ENCODE peak calls at places on chromosomes 1 and 21, in six cellular contexts. P is Karpas-422, D is GM23248, X is left lung, V is psoas muscle, B is cardiac muscle cell. F is an unnamed sample. For H3K36me3, the result is how much of the 10 kb centered on the place peaks cover.

GRCh38 chr21:35503646-35504045 is 454.5 kb upstream of the RUNX1 start:
- DNase-seq in P (no peak), D (peak), X (no peak), V (no peak), B (no peak), F (no peak)

GRCh38 chr1:67892451-67893125 is 59.3 kb upstream of the GNG12 start:
- DNase-seq in P (no peak), D (peak), X (no peak), V (no peak), B (no peak), F (no peak)

GRCh38 chr1:31954607-31955283 is 16.6 kb upstream of the PTP4A2 start:
- DNase-seq in P (no peak), D (peak), X (peak), V (peak), B (no peak), F (peak)

GRCh38 chr1:226408285-226409184 is 642 bp upstream of the PARP1 start:
- DNase-seq in P (no peak), D (no peak), X (peak), V (no peak), B (no peak), F (no peak)

GRCh38 chr1:237386362-237387143 is 344.6 kb downstream of the RYR2 start:
- DNase-seq in P (peak), D (peak), X (no peak), V (no peak), B (peak), F (no peak)

GRCh38 chr1:170067253-170067819 is 7.2 kb downstream of the KIFAP3 start:
- DNase-seq in P (peak), D (no peak), X (no peak), V (no peak), B (peak), F (no peak)

GRCh38 chr1:110328274-110328673 is 10.9 kb upstream of the RBM15 start:
- DNase-seq in P (no peak), D (no peak), X (no peak), V (no peak), B (no peak), F (no peak)

GRCh38 chr1:114094303-114094663 is 59.4 kb downstream of the SYT6 start:
- DNase-seq in P (no peak), D (peak), X (no peak), V (no peak), B (no peak), F (no peak)

GRCh38 chr21:43188712-43189151 is 19.9 kb downstream of the CRYAA start:
- DNase-seq in P (peak), D (peak), X (peak), V (no peak), B (no peak), F (no peak)

GRCh38 chr1:204576422-204576821 is 60.2 kb downstream of the MDM4 start:
- DNase-seq in P (no peak), D (no peak), X (no peak), V (no peak), B (no peak), F (no peak)

GRCh38 chr1:187264995-187265602 is 436.4 kb downstream of the PLA2G4A start:
- DNase-seq in P (peak), D (peak), X (no peak), V (no peak), B (peak), F (no peak)

GRCh38 chr1:77412794-77413530 is 131.1 kb downstream of the AK5 start:
- DNase-seq in P (peak), D (no peak), X (no peak), V (no peak), B (no peak), F (no peak)

GRCh38 chr1:171254859-171255258 is 6.6 kb downstream of the FMO1 start:
- DNase-seq in P (no peak), D (peak), X (no peak), V (no peak), B (no peak), F (no peak)

GRCh38 chr1:225670806-225671733 is 18.1 kb upstream of the ENAH start:
- DNase-seq in P (no peak), D (no peak), X (no peak), V (no peak), B (no peak), F (no peak)

GRCh38 chr1:150262388-150263320 is 5.1 kb downstream of the CA14 start:
- DNase-seq in P (peak), D (no peak), X (no peak), V (no peak), B (no peak), F (no peak)

GRCh38 chr1:22325531-22326371 is 125.9 kb upstream of the ZBTB40 start:
- DNase-seq in P (no peak), D (no peak), X (no peak), V (no peak), B (no peak), F (no peak)

GRCh38 chr1:16119926-16120325 is 35.9 kb downstream of the EPHA2 start:
- DNase-seq in P (no peak), D (no peak), X (peak), V (no peak), B (no peak), F (no peak)

GRCh38 chr1:203521071-203521794 is 27.3 kb downstream of the OPTC start:
- DNase-seq in P (no peak), D (peak), X (peak), V (no peak), B (no peak), F (no peak)

GRCh38 chr1:234719454-234720258 is 109.7 kb upstream of the IRF2BP2 start:
- DNase-seq in P (no peak), D (no peak), X (no peak), V (no peak), B (no peak), F (no peak)

GRCh38 chr1:151047925-151048644 is 534 bp downstream of the C1orf56 start:
- DNase-seq in P (peak), D (peak), X (peak), V (peak), B (peak), F (peak)

GRCh38 chr1:61253059-61253735 is 170.8 kb downstream of the NFIA start:
- DNase-seq in P (peak), D (peak), X (peak), V (peak), B (peak), F (no peak)

GRCh38 chr1:169572184-169572583 is 14.1 kb downstream of the F5 start:
- DNase-seq in P (no peak), D (peak), X (no peak), V (no peak), B (no peak), F (no peak)

GRCh38 chr1:3142236-3142635 is 73.2 kb downstream of the PRDM16 start:
- DNase-seq in P (no peak), D (no peak), X (no peak), V (no peak), B (no peak), F (no peak)

GRCh38 chr1:70358921-70359564 is 4.5 kb upstream of the ANKRD13C start:
- DNase-seq in P (no peak), D (peak), X (no peak), V (no peak), B (no peak), F (no peak)

GRCh38 chr1:161175771-161176453 is 1.4 kb downstream of the B4GALT3 start:
- DNase-seq in P (no peak), D (no peak), X (no peak), V (no peak), B (no peak), F (no peak)

GRCh38 chr1:161179698-161180097 is 2.4 kb upstream of the B4GALT3 start:
- DNase-seq in P (no peak), D (no peak), X (peak), V (no peak), B (no peak), F (no peak)

GRCh38 chr1:161176468-161177111 is 717 bp downstream of the B4GALT3 start:
- DNase-seq in P (no peak), D (peak), X (no peak), V (no peak), B (no peak), F (no peak)

GRCh38 chr1:161177112-161177935 is at the start of gene B4GALT3:
- DNase-seq in P (peak), D (peak), X (peak), V (peak), B (peak), F (peak)

DNA sequence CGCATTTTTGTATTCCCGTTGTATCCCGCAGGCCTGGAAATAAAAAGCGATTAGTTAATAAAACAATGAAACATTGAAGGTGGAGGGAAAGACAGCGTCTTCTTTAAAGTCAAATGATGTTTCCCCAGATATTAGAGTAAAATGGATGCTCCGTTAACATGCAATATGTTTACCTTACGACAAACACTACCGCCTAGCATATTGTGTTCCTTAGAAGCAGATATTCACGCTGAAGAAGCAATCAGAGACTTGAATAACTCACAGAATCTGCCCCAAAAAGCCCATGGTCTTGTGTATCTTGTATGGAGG is 583 bp upstream of the B4GALT3 start:
- DNase-seq in P (no peak), D (no peak), X (no peak), V (no peak), B (no peak), F (no peak)
- H3K27ac ChIP-seq in P (peak), D (peak), X (peak), V (peak), B (peak), F (peak)

DNA sequence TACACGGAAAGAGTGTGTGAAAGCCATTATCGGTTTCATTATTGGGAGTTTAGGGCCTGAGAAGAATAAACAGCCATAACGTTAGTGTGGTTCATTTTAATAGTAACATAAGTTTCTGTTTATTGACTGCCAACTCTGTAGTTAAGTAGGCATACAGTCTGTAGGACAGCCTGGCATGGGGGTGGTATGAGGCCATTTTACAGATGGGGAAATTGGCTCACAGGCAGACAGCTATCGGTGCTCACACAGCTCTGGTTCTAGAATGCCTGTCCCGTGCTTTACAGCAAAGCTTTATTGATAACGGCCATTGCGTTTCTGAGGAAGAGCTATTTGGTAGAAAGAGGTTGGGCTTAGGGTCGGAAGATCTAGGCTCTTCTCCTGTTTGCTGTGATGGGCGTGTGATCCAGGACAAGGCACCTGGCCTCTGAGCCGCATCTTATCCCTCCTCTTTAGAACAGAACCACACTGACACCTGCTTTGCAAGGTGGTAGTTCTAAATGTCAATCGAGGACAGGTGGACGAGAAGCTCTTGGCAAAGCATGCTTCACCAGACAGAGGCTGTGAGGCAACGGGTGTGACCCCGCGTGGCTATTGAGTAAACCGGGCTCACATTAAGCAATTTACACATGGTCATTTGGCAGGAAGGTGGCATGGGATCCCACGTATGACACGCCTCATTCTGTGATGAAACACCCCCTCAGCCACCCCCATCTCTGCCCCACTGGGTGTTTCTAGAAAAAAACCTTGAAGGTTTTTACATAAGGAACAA is 14.9 kb downstream of the ETS2 start:
- DNase-seq in P (no peak), D (no peak), X (peak), V (peak), B (no peak), F (no peak)
- H3K36me3 ChIP-seq in P (half or more), D (under half), X (under half), V (under half), B (half or more), F (half or more)

DNA sequence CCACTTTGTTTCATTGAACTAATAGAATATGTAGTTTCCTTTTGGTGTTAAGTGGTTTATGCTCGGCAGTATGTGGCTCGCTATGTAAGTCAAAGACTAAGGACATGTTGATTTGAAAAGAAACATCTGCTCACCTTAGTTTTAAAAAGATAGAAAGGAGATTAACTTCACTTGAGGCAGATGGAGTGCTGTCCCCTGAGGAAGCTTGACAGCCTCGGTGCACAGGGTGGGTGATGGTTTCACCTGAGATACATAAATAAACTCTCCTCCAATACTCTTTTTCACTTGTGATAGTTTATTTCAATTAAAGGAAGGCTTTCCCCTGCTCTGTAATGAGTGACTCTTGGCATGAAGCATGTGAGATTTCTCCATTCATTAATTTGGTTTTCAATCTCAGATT is 70.8 kb upstream of the FMN2 start:
- DNase-seq in P (no peak), D (no peak), X (no peak), V (no peak), B (no peak), F (no peak)
- H3K4me3 ChIP-seq in P (no peak), D (no peak), X (no peak), V (no peak), B (no peak), F (no peak)

GRCh38 chr1:37723072-37723389 is 30.7 kb downstream of the CDCA8 start:
- DNase-seq in P (no peak), D (no peak), X (no peak), V (no peak), B (no peak), F (no peak)
- H3K27ac ChIP-seq in P (no peak), D (no peak), X (no peak), V (no peak), B (no peak), F (no peak)

F was measured in thoracic aorta.